ENCODE peak calls at places on chromosomes 16 and 17, in four cellular contexts. V is neural progenitor cell, Y is NB4, J is foreskin fibroblast. P is an unnamed sample.

GRCh38 chr17:82065193-82065637 is 389 bp downstream of the DUS1L start:
- DNase-seq in V (no peak), J (peak; percentile 61), Y (no peak), P (no peak)

GRCh38 chr17:596763-597644 is 117.6 kb downstream of the VPS53 start:
- DNase-seq in V (no peak), J (peak; percentile 87), Y (no peak), P (peak; percentile 5)

GRCh38 chr16:82301108-82301755 is 131.2 kb upstream of the MPHOSPH6 start:
- DNase-seq in Y (no peak), V (no peak), J (no peak), P (no peak)

GRCh38 chr16:83928341-83929055 is 24.5 kb upstream of the OSGIN1 start:
- DNase-seq in J (peak; percentile 81), Y (no peak), V (no peak), P (no peak)

GRCh38 chr17:58219789-58220183 is 731 bp upstream of the MKS1 start:
- DNase-seq in J (peak; percentile 53), V (no peak), Y (peak; percentile 16), P (no peak)

GRCh38 chr17:78294776-78295175 is 63.3 kb downstream of the TMEM235 start:
- DNase-seq in Y (peak; percentile 86), J (peak; percentile 43), V (no peak), P (no peak)

GRCh38 chr17:17700251-17700969 is 19.2 kb downstream of the RAI1 start:
- DNase-seq in V (peak; percentile 84), J (no peak), Y (no peak), P (no peak)

GRCh38 chr16:11064846-11065245 is 120.5 kb downstream of the CLEC16A start:
- DNase-seq in V (no peak), Y (no peak), J (peak; percentile 64), P (no peak)

GRCh38 chr17:73011016-73011486 is 81.4 kb downstream of the SLC39A11 start:
- DNase-seq in J (no peak), Y (peak; percentile 79), V (no peak), P (no peak)

DNA sequence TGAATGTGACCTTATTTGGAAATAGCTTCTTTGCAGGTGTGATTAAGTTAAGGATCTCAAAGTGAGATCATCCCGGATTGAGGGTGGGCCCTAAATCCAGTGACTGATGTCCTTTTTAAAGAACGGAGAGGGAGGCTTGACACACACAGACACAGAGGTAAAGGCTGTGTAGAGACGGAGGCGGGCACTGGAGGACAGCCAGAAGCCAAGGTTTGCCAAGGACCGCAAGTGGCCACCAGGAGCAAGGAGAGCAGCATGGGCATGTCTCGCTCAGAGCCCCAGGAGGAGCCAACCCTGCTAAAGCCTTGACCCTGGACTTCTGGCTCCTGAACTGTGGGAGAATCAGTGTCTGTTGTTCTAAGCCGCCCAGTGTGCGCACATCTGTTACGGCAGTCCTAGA is 15.4 kb downstream of the CNGB1 start:
- DNase-seq in J (no peak), V (no peak), Y (no peak), P (no peak)
- TF ChIP-seq CTCF in J (no peak), V (no peak), Y (no peak), P (no peak)

DNA sequence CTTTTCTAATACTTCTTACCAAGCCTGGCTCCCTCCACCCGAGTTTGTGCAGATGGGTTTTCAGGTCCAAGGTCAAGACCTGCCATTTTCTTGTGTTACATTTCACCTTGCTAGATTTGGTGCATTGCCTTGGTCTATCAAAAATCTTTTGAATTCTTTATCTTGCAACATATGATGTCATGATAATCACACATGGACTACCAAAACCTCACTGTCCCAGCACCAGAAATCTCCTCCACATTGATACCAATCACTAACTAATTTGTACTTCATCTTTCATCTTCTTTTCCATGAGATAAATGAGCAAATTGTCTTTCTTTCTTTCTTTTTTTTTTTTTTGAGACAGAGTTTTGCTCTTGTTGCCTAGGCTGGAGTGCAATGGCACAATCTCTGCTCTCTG is 33.0 kb upstream of the ZFHX3 start:
- DNase-seq in V (no peak), J (no peak), Y (no peak), P (no peak)
- H3K4me3 ChIP-seq in V (no peak overlapping the region), J (no peak overlapping the region), Y (no peak overlapping the region), P (no peak overlapping the region)

GRCh38 chr16:4339909-4340308 is 11.2 kb downstream of the PAM16 start:
- DNase-seq in Y (no peak), V (no peak), J (peak; percentile 65), P (no peak)
- TF ChIP-seq CTCF in Y (no peak), V (no peak), J (peak; percentile 3), P (no peak)

DNA sequence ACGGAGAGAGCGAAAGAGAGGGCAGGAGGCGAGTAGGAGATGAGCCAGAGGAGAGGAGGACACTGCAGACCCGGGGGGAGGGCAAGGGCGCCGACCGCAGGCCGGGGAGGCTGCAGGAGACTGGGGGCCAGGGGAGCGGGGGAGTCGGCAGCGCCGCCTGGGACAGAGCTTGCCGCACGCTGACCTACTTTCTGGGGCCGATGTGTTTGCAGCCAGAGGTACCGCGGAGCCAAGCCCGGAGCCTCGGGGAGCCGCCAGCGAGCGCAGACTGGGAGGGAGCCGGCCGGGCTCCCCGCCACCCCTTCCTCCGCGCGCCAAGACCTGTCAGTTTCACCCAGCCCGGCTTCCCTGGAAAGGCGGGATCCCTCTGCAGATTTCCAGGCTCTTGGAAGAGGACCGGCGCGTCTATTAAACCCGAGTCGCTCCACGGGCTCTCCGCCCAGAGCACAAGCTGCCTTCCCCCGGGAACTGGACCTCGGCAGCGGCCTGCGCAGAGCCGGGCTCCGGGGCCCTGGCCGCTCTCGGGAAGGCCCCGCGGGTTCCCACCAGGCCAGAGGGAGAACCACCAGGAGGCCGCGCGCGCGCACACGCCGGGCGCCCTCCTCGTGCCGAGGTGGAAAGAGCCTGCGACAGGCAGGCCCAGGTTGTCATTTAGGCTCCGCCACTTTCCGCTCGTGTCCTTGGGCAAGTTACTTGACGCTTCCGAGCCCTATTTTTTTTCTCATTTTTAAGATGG is 74.5 kb downstream of the CMC2 start:
- DNase-seq in V (peak; percentile 72), J (peak; percentile 76), Y (peak; percentile 53), P (no peak)
- H3K4me3 ChIP-seq in V (peak overlapping the region; percentile 39), J (peak overlapping the region; percentile 57), Y (no peak overlapping the region), P (no peak overlapping the region)

P was measured in GM12864.